ENCODE peak calls at places on chromosomes 6 and 20, in ten cellular contexts. F is psoas muscle, C is heart right ventricle, G is stomach, X is choroid plexus epithelial cell, A is mucosa of descending colon, T is brain microvascular endothelial cell, O is A549, P is dorsolateral prefrontal cortex, E is cardiac muscle cell. V is an unnamed sample.
A peak's percentile ranks its signal among the peaks of the same experiment; 100 is the strongest.

GRCh38 chr20:61251529-61252393 is at the start of gene CDH4:
- DNase-seq in F (no peak), C (no peak), G (no peak), X (peak; percentile 21), A (no peak), T (no peak), O (peak; percentile 45), P (no peak), E (peak; percentile 63), V (no peak)

GRCh38 chr6:5672581-5673011 is 334.1 kb downstream of the NRN1 start:
- DNase-seq in F (peak; percentile 59), C (no peak), G (no peak), X (peak; percentile 91), A (no peak), T (peak; percentile 92), O (peak; percentile 25), P (no peak), E (peak; percentile 24), V (peak; percentile 87)

GRCh38 chr6:62323818-62324217 is 37.8 kb upstream of the KHDRBS2 start:
- DNase-seq in F (no peak), C (no peak), G (no peak), X (no peak), A (no peak), T (no peak), O (no peak), P (no peak), E (peak; percentile 1), V (no peak)

GRCh38 chr20:41692479-41693135 is 74.4 kb upstream of the CHD6 start:
- DNase-seq in F (peak; percentile 93), C (peak; percentile 86), G (peak; percentile 77), X (peak; percentile 75), A (peak; percentile 90), T (peak; percentile 22), O (peak; percentile 77), P (peak; percentile 90), E (peak; percentile 92), V (peak; percentile 73)

GRCh38 chr6:159633196-159633595 is 59.8 kb downstream of the SOD2 start:
- DNase-seq in F (no peak), C (no peak), G (no peak), X (peak; percentile 49), A (no peak), T (peak; percentile 37), O (peak; percentile 18), P (no peak), E (peak; percentile 2), V (peak; percentile 27)

GRCh38 chr20:20083796-20084195 is 31.5 kb downstream of the CFAP61 start:
- DNase-seq in F (no peak), C (no peak), G (no peak), X (peak; percentile 46), A (no peak), T (no peak), O (peak; percentile 39), P (no peak), E (peak; percentile 54), V (peak; percentile 58)

GRCh38 chr6:163536770-163537169 is 122.3 kb downstream of the QKI start:
- DNase-seq in F (no peak), C (no peak), G (no peak), X (peak; percentile 55), A (no peak), T (peak; percentile 49), O (peak; percentile 49), P (no peak), E (no peak), V (peak; percentile 35)

GRCh38 chr6:140083375-140083774 is 708.9 kb upstream of the CITED2 start:
- DNase-seq in F (no peak), C (no peak), G (no peak), X (no peak), A (no peak), T (no peak), O (no peak), P (no peak), E (no peak), V (no peak)

GRCh38 chr6:122449084-122449483 is 22.5 kb downstream of the SERINC1 start:
- DNase-seq in F (no peak), C (no peak), G (no peak), X (no peak), A (no peak), T (no peak), O (no peak), P (no peak), E (no peak), V (no peak)

GRCh38 chr20:51043811-51044210 is 20.9 kb upstream of the KCNG1 start:
- DNase-seq in F (no peak), C (no peak), G (no peak), X (peak; percentile 46), A (no peak), T (peak; percentile 73), O (no peak), P (no peak), E (no peak), V (peak; percentile 22)

GRCh38 chr6:157201083-157201482 is 122.2 kb downstream of the TMEM242 start:
- DNase-seq in F (no peak), C (no peak), G (no peak), X (no peak), A (no peak), T (no peak), O (no peak), P (no peak), E (no peak), V (no peak)

GRCh38 chr6:157200611-157201010 is 122.7 kb downstream of the TMEM242 start:
- DNase-seq in F (no peak), C (no peak), G (no peak), X (no peak), A (no peak), T (no peak), O (no peak), P (no peak), E (no peak), V (no peak)

GRCh38 chr6:157203764-157204163 is 119.6 kb downstream of the TMEM242 start:
- DNase-seq in F (no peak), C (no peak), G (no peak), X (no peak), A (no peak), T (no peak), O (no peak), P (no peak), E (no peak), V (no peak)

GRCh38 chr6:157205473-157206358 is 117.6 kb downstream of the TMEM242 start:
- DNase-seq in F (no peak), C (no peak), G (no peak), X (no peak), A (no peak), T (no peak), O (no peak), P (no peak), E (no peak), V (no peak)

DNA sequence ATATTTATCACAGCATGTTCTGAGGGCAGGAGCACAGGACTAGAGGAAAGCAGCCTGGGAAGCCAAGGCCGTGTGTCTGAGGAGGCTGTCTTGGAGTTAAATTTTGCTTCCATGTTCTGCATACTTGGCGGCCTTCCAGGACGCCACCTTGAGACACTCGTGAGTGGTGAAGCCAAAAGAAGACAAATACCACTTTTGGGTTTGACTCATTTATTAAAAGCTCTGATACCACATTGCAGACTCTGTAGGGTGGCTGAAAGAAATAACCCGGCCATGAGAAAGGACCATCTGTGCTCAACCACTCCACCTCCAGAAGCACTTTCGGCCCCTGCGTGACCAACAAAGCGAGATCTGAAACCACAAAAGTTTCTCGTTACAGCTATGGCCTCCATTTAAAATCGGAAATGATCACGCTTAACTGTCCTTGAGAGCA is 120.0 kb downstream of the TMEM242 start:
- DNase-seq in F (no peak), C (no peak), G (no peak), X (no peak), A (no peak), T (no peak), O (no peak), P (no peak), E (no peak), V (no peak)
- TF ChIP-seq CTCF in F (no peak), C (no peak), G (no peak), X (no peak), A (no peak), T (no peak), O (no peak), P (no peak), E (no peak), V (no peak)

GRCh38 chr6:35534396-35535170 is 21.9 kb upstream of the TULP1 start:
- DNase-seq in F (no peak), C (no peak), G (no peak), X (peak; percentile 34), A (no peak), T (no peak), O (no peak), P (no peak), E (no peak), V (no peak)
- H3K4me3 ChIP-seq in F (no peak overlapping the region), C (no peak overlapping the region), G (no peak overlapping the region), X (no peak overlapping the region), A (no peak overlapping the region), T (no peak overlapping the region), O (no peak overlapping the region), P (no peak overlapping the region), E (no peak overlapping the region), V (no peak overlapping the region)

GRCh38 chr6:46129301-46129633 is 522 bp upstream of the ENPP4 start:
- DNase-seq in F (no peak), C (no peak), G (no peak), X (no peak), A (no peak), T (no peak), O (no peak), P (no peak), E (no peak), V (no peak)

GRCh38 chr6:46128476-46128875 is 1.3 kb upstream of the ENPP4 start:
- DNase-seq in F (no peak), C (no peak), G (no peak), X (no peak), A (no peak), T (no peak), O (no peak), P (no peak), E (no peak), V (no peak)

GRCh38 chr6:46130665-46131064 is 876 bp downstream of the ENPP4 start:
- DNase-seq in F (no peak), C (no peak), G (no peak), X (no peak), A (no peak), T (no peak), O (no peak), P (no peak), E (no peak), V (peak; percentile 3)

GRCh38 chr6:46134216-46134615 is 4.4 kb downstream of the ENPP4 start:
- DNase-seq in F (no peak), C (no peak), G (no peak), X (no peak), A (no peak), T (no peak), O (no peak), P (no peak), E (no peak), V (no peak)

GRCh38 chr6:46129634-46130505 is at the start of gene ENPP4:
- DNase-seq in F (peak; percentile 95), C (peak; percentile 84), G (peak; percentile 91), X (peak; percentile 67), A (peak; percentile 93), T (peak; percentile 61), O (peak; percentile 73), P (peak; percentile 90), E (peak; percentile 93), V (peak; percentile 80)
- TF ChIP-seq CTCF in F (no peak), C (no peak), G (no peak), X (no peak), A (no peak), T (no peak), O (no peak), P (peak; percentile 20), E (no peak), V (no peak)

DNA sequence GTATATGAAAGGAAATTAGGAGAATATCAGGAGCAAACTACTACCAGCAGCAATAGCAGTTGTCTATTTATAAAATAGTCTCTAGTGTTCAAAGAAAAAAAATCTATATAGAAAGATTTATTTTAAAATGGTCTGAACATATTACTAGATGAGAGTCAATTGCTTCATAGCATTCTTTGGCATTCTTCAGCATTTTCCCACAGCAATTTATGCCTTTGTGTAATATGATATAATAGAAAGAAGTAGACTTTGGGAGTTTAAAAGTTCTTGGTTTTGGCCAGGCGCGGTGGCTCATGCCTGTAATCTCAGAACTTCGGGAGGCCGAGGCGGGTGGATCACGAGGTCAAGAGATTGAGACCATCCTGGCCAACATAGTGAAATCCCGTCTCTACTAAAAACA is 157.0 kb upstream of the PLN start:
- DNase-seq in F (no peak), C (no peak), G (no peak), X (peak; percentile 38), A (no peak), T (peak; percentile 22), O (no peak), P (no peak), E (no peak), V (no peak)
- H3K4me3 ChIP-seq in F (no peak overlapping the region), C (no peak overlapping the region), G (no peak overlapping the region), X (no peak overlapping the region), A (no peak overlapping the region), T (no peak overlapping the region), O (no peak overlapping the region), P (no peak overlapping the region), E (no peak overlapping the region), V (no peak overlapping the region)